ENCODE peak calls at places on chromosome 1, in five cellular contexts. H is H9, O is tibial nerve, N is A549, Y is iris pigment epithelial cell. Q is an unnamed sample.

GRCh38 chr1:39269791-39270342 is 65.4 kb downstream of the MACF1 start:
- DNase-seq in H (no peak), O (no peak), N (no peak), Y (peak; percentile 80), Q (peak; percentile 20)

GRCh38 chr1:152013664-152014237 is 20.1 kb upstream of the S100A10 start:
- DNase-seq in H (peak; percentile 83), O (no peak), N (no peak), Y (peak; percentile 65), Q (no peak)

GRCh38 chr1:232533328-232533727 is 96.6 kb downstream of the SIPA1L2 start:
- DNase-seq in H (no peak), O (no peak), N (no peak), Y (no peak), Q (no peak)

GRCh38 chr1:73343947-73344346 is 854.0 kb downstream of the LRRIQ3 start:
- DNase-seq in H (no peak), O (no peak), N (no peak), Y (no peak), Q (no peak)

GRCh38 chr1:35505911-35506798 is 51.0 kb downstream of the KIAA0319L start:
- DNase-seq in H (no peak), O (no peak), N (no peak), Y (peak; percentile 91), Q (no peak)

GRCh38 chr1:12341667-12342066 is 111.8 kb downstream of the VPS13D start:
- DNase-seq in H (no peak), O (no peak), N (no peak), Y (no peak), Q (no peak)

GRCh38 chr1:46413596-46413985 is 19.5 kb downstream of the FAAH start:
- DNase-seq in H (peak; percentile 73), O (no peak), N (peak; percentile 45), Y (peak; percentile 23), Q (no peak)

GRCh38 chr1:169044296-169044695 is 62.2 kb upstream of the ATP1B1 start:
- DNase-seq in H (no peak), O (no peak), N (no peak), Y (no peak), Q (no peak)

GRCh38 chr1:159861218-159861617 is 1.2 kb downstream of the VSIG8 start:
- DNase-seq in H (no peak), O (no peak), N (no peak), Y (no peak), Q (no peak)

GRCh38 chr1:56432561-56432971 is 146.8 kb downstream of the PLPP3 start:
- DNase-seq in H (no peak), O (no peak), N (no peak), Y (no peak), Q (no peak)

GRCh38 chr1:170273556-170274501 is 128.1 kb downstream of the NTMT2 start:
- DNase-seq in H (no peak), O (peak; percentile 32), N (no peak), Y (no peak), Q (peak; percentile 22)

GRCh38 chr1:53572061-53572801 is 113.0 kb downstream of the DMRTB1 start:
- DNase-seq in H (no peak), O (no peak), N (peak; percentile 30), Y (peak; percentile 84), Q (no peak)

GRCh38 chr1:17193222-17194132 is 11.5 kb upstream of the PADI1 start:
- DNase-seq in H (no peak), O (no peak), N (no peak), Y (no peak), Q (no peak)

GRCh38 chr1:183544598-183545297 is 45.5 kb downstream of the NCF2 start:
- DNase-seq in H (no peak), O (no peak), N (no peak), Y (no peak), Q (no peak)

Q was measured in gastrocnemius medialis.